ENCODE peak calls at places on chromosomes 2 and 18, in nine cellular contexts. F, W, Q, R, I, V, M, K and A are unnamed samples. For H3K27me3, the result is how much of the 10 kb centered on the place peaks cover.

GRCh38 chr2:106316937-106317336 is 122.8 kb upstream of the UXS1 start:
- DNase-seq in F (no peak), W (no peak), Q (no peak), R (no peak), I (no peak), V (no peak), M (no peak), K (no peak), A (no peak)

GRCh38 chr2:216539791-216540241 is 41.2 kb downstream of the RPL37A start:
- DNase-seq in F (peak), W (peak), Q (no peak), R (peak), I (no peak), V (peak), M (peak), K (no peak), A (peak)

GRCh38 chr18:75341267-75341666 is 86.2 kb downstream of the SMIM21 start:
- DNase-seq in F (no peak), W (no peak), Q (peak), R (no peak), I (no peak), V (no peak), M (peak), K (no peak), A (no peak)

GRCh38 chr18:36650206-36650605 is 178.6 kb downstream of the TPGS2 start:
- DNase-seq in F (no peak), W (no peak), Q (no peak), R (no peak), I (no peak), V (no peak), M (no peak), K (no peak), A (no peak)

GRCh38 chr18:79026491-79026890 is 42.7 kb upstream of the ATP9B start:
- DNase-seq in F (no peak), W (no peak), Q (no peak), R (no peak), I (no peak), V (no peak), M (no peak), K (no peak), A (no peak)

GRCh38 chr2:127453392-127454171 is 35.4 kb downstream of the PROC start:
- DNase-seq in F (peak), W (no peak), Q (peak), R (no peak), I (no peak), V (no peak), M (no peak), K (peak), A (no peak)

GRCh38 chr2:147275943-147276342 is 568.9 kb upstream of the ACVR2A start:
- DNase-seq in F (no peak), W (no peak), Q (peak), R (no peak), I (no peak), V (no peak), M (no peak), K (no peak), A (no peak)

GRCh38 chr2:122736279-122736678 is 980.8 kb downstream of the TSN start:
- DNase-seq in F (no peak), W (no peak), Q (no peak), R (peak), I (no peak), V (no peak), M (peak), K (no peak), A (no peak)

GRCh38 chr18:9218052-9218451 is 81.5 kb downstream of the ANKRD12 start:
- DNase-seq in F (no peak), W (peak), Q (no peak), R (no peak), I (no peak), V (no peak), M (no peak), K (no peak), A (no peak)

GRCh38 chr18:25233582-25234362 is 118.2 kb downstream of the ZNF521 start:
- DNase-seq in F (no peak), W (peak), Q (no peak), R (peak), I (no peak), V (no peak), M (peak), K (no peak), A (no peak)

GRCh38 chr2:200306719-200306968 is 151 bp downstream of the SPATS2L start:
- DNase-seq in F (no peak), W (no peak), Q (no peak), R (no peak), I (no peak), V (no peak), M (no peak), K (no peak), A (no peak)

GRCh38 chr2:47016172-47016913 is 100.7 kb upstream of the MCFD2 start:
- DNase-seq in F (no peak), W (peak), Q (no peak), R (peak), I (no peak), V (no peak), M (peak), K (no peak), A (peak)

GRCh38 chr2:108927936-108928659 is 60.9 kb downstream of the EDAR start:
- DNase-seq in F (peak), W (peak), Q (peak), R (peak), I (no peak), V (no peak), M (peak), K (peak), A (no peak)

GRCh38 chr2:85132392-85132791 is 800 bp upstream of the TCF7L1 start:
- DNase-seq in F (peak), W (peak), Q (no peak), R (no peak), I (no peak), V (no peak), M (peak), K (no peak), A (no peak)

GRCh38 chr2:55120634-55121359 is 70.5 kb upstream of the RTN4 start:
- DNase-seq in F (no peak), W (peak), Q (peak), R (no peak), I (no peak), V (peak), M (peak), K (peak), A (no peak)

GRCh38 chr2:64913357-64913869 is 75.8 kb upstream of the SLC1A4 start:
- DNase-seq in F (peak), W (no peak), Q (no peak), R (no peak), I (no peak), V (no peak), M (no peak), K (peak), A (no peak)

GRCh38 chr2:64634338-64635267 is 19.1 kb downstream of the SERTAD2 start:
- DNase-seq in F (no peak), W (peak), Q (no peak), R (no peak), I (no peak), V (no peak), M (no peak), K (no peak), A (no peak)

GRCh38 chr2:234289789-234290188 is 207.1 kb downstream of the ARL4C start:
- DNase-seq in F (no peak), W (peak), Q (no peak), R (peak), I (no peak), V (no peak), M (peak), K (no peak), A (no peak)

GRCh38 chr2:158458617-158458920 is 1.8 kb downstream of the PKP4 start:
- DNase-seq in F (peak), W (peak), Q (no peak), R (no peak), I (no peak), V (no peak), M (peak), K (no peak), A (no peak)

GRCh38 chr18:57909620-57910019 is 106.5 kb upstream of the ATP8B1 start:
- DNase-seq in F (no peak), W (no peak), Q (no peak), R (peak), I (no peak), V (no peak), M (peak), K (no peak), A (no peak)

GRCh38 chr2:205527801-205528200 is 154.5 kb upstream of the NRP2 start:
- DNase-seq in F (no peak), W (peak), Q (no peak), R (peak), I (no peak), V (no peak), M (peak), K (no peak), A (no peak)

GRCh38 chr2:60215295-60215990 is 338.0 kb downstream of the BCL11A start:
- DNase-seq in F (no peak), W (no peak), Q (peak), R (no peak), I (no peak), V (no peak), M (no peak), K (peak), A (no peak)

GRCh38 chr2:8538531-8538930 is 143.3 kb upstream of the ID2 start:
- DNase-seq in F (no peak), W (no peak), Q (no peak), R (no peak), I (no peak), V (no peak), M (no peak), K (no peak), A (no peak)

GRCh38 chr18:79942211-79942610 is 9.2 kb downstream of the SLC66A2 start:
- DNase-seq in F (no peak), W (no peak), Q (no peak), R (no peak), I (no peak), V (no peak), M (no peak), K (no peak), A (peak)

GRCh38 chr2:27494944-27495554 is at the start of gene FNDC4:
- DNase-seq in F (peak), W (no peak), Q (peak), R (no peak), I (no peak), V (peak), M (peak), K (peak), A (peak)

GRCh38 chr2:36416370-36417165 is 61.0 kb downstream of the CRIM1 start:
- DNase-seq in F (no peak), W (no peak), Q (no peak), R (no peak), I (no peak), V (no peak), M (peak), K (no peak), A (no peak)

GRCh38 chr2:232714969-232715368 is 17.8 kb downstream of the GIGYF2 start:
- DNase-seq in F (no peak), W (peak), Q (no peak), R (no peak), I (no peak), V (no peak), M (no peak), K (no peak), A (no peak)

GRCh38 chr2:219009294-219009693 is 16.1 kb upstream of the CRYBA2 start:
- DNase-seq in F (no peak), W (no peak), Q (no peak), R (no peak), I (no peak), V (no peak), M (no peak), K (no peak), A (no peak)
- H3K27me3 ChIP-seq in F (under half), W (under half), Q (under half), R (under half), I (under half), V (half or more), M (under half), K (half or more), A (under half)

GRCh38 chr2:119028327-119029174 is 86.6 kb downstream of the MARCO start:
- DNase-seq in F (peak), W (peak), Q (peak), R (peak), I (no peak), V (no peak), M (peak), K (peak), A (no peak)
- H3K27me3 ChIP-seq in F (under half), W (under half), Q (under half), R (under half), I (under half), V (under half), M (under half), K (under half), A (under half)

DNA sequence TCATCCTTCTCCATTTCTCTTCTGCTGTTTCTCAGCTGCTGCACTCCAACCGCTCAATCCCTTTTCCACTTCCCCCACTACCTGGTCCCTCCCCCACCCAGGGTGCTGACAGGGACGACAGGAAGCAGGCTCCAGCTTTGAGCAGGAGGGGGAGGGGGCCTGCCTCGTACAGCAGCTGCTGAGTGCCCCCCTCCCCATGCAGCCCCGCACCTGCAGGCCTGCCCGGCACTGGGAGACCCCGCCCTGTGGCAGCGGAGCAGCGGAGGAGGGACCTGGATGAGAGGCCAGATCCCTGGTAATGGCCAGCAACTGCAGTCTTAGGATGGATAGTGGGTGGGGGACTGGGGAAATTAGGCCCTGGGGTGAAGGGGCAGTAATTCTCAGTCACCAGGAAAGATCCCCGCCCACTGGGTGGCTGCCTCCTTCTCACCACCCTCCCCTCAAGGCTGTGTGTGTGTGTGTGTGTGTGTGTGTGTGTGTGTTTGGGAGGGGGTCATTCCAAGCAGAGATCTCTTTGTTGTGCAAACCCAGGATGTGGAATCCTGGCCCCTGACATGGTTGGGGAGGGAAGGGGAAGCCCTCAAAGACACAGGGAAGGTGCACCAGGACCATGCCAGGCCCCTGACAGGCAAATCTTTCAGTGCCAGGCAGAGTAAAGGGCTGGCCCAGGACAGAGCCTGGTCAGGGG is 6.8 kb upstream of the CRYBA2 start:
- DNase-seq in F (peak), W (no peak), Q (no peak), R (no peak), I (no peak), V (no peak), M (no peak), K (peak), A (no peak)
- H3K27me3 ChIP-seq in F (under half), W (half or more), Q (half or more), R (under half), I (half or more), V (half or more), M (half or more), K (half or more), A (half or more)

GRCh38 chr2:208406474-208407451 is at the start of gene PTH2R:
- DNase-seq in F (peak), W (no peak), Q (no peak), R (no peak), I (no peak), V (peak), M (peak), K (peak), A (peak)

GRCh38 chr2:208407667-208408066 is 1.1 kb downstream of the PTH2R start:
- DNase-seq in F (peak), W (peak), Q (peak), R (peak), I (no peak), V (no peak), M (peak), K (peak), A (no peak)
- H3K27me3 ChIP-seq in F (under half), W (under half), Q (half or more), R (under half), I (under half), V (half or more), M (under half), K (half or more), A (under half)

DNA sequence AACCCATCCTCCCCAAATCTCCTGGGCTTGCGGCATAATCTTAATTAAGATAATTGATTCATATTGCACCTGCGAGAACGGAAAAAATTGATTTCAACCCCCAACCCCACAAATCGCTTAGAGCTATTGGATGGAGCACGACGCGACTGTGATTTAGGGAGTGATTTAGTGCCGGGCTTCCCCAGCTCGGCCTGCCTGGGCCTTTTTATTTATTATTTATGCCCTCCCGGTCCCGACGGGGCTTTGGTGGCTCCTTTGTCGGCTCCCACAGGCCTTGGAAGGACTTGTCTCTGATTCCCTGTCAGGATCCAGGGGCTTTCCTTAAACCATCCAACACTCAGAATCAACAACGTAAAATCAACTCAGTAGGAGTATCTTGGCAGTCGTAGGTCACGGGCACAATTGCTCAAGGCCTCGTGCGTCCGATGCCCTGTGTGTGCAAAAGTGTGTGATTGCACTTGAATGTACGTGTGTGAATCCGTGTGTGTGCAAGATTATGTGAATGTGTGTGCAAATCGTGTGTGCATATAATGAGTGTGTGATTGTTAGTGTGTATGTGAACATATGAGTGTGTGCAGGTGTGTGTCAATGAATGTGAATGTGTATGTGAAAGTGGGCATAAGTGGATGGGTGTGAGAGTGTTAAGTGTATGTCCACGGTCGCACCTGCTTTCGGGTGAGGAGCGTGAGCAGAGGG is 4.3 kb upstream of the NEUROD1 start:
- DNase-seq in F (no peak), W (no peak), Q (no peak), R (no peak), I (no peak), V (no peak), M (no peak), K (no peak), A (no peak)
- H3K27me3 ChIP-seq in F (under half), W (half or more), Q (half or more), R (half or more), I (half or more), V (half or more), M (half or more), K (half or more), A (half or more)

GRCh38 chr2:73113634-73113958 is 848 bp upstream of the RAB11FIP5 start:
- DNase-seq in F (no peak), W (no peak), Q (no peak), R (no peak), I (no peak), V (no peak), M (no peak), K (no peak), A (no peak)

GRCh38 chr2:73114273-73114867 is 1.6 kb upstream of the RAB11FIP5 start:
- DNase-seq in F (no peak), W (peak), Q (peak), R (peak), I (no peak), V (no peak), M (peak), K (no peak), A (no peak)

GRCh38 chr2:73111300-73112025 is 1.3 kb downstream of the RAB11FIP5 start:
- DNase-seq in F (no peak), W (no peak), Q (no peak), R (peak), I (no peak), V (no peak), M (peak), K (peak), A (no peak)

GRCh38 chr2:73112026-73112912 is 479 bp downstream of the RAB11FIP5 start:
- DNase-seq in F (peak), W (peak), Q (peak), R (no peak), I (no peak), V (no peak), M (peak), K (peak), A (peak)

GRCh38 chr2:73112913-73113633 is at the start of gene RAB11FIP5:
- DNase-seq in F (peak), W (peak), Q (peak), R (peak), I (peak), V (peak), M (peak), K (peak), A (peak)
- H3K27me3 ChIP-seq in F (under half), W (under half), Q (under half), R (under half), I (under half), V (under half), M (under half), K (under half), A (under half)

GRCh38 chr18:21450913-21451312 is 149.6 kb downstream of the ESCO1 start:
- DNase-seq in F (no peak), W (no peak), Q (no peak), R (peak), I (no peak), V (no peak), M (peak), K (no peak), A (no peak)
- H3K27me3 ChIP-seq in F (under half), W (under half), Q (under half), R (under half), I (under half), V (under half), M (under half), K (under half), A (under half)

GRCh38 chr2:96527990-96528679 is 8.4 kb upstream of the ARID5A start:
- DNase-seq in F (no peak), W (peak), Q (peak), R (no peak), I (no peak), V (peak), M (peak), K (no peak), A (peak)
- H3K27me3 ChIP-seq in F (under half), W (under half), Q (under half), R (under half), I (under half), V (under half), M (under half), K (under half), A (under half)

GRCh38 chr2:45008296-45009129 is 739 bp downstream of the SIX2 start:
- DNase-seq in F (peak), W (peak), Q (no peak), R (peak), I (no peak), V (peak), M (peak), K (peak), A (no peak)
- H3K27me3 ChIP-seq in F (under half), W (half or more), Q (under half), R (under half), I (half or more), V (half or more), M (half or more), K (half or more), A (half or more)

GRCh38 chr2:44920751-44921150 is 20.8 kb upstream of the SIX3 start:
- DNase-seq in F (peak), W (no peak), Q (no peak), R (no peak), I (no peak), V (no peak), M (no peak), K (no peak), A (no peak)

GRCh38 chr2:44918095-44918775 is 23.3 kb upstream of the SIX3 start:
- DNase-seq in F (no peak), W (no peak), Q (no peak), R (peak), I (no peak), V (no peak), M (peak), K (no peak), A (no peak)

GRCh38 chr2:44925561-44926087 is 15.9 kb upstream of the SIX3 start:
- DNase-seq in F (no peak), W (no peak), Q (no peak), R (no peak), I (no peak), V (no peak), M (no peak), K (no peak), A (no peak)

GRCh38 chr2:44926957-44927356 is 14.5 kb upstream of the SIX3 start:
- DNase-seq in F (no peak), W (no peak), Q (no peak), R (no peak), I (no peak), V (no peak), M (no peak), K (no peak), A (no peak)

GRCh38 chr2:44922776-44923175 is 18.7 kb upstream of the SIX3 start:
- DNase-seq in F (no peak), W (no peak), Q (no peak), R (no peak), I (no peak), V (no peak), M (no peak), K (no peak), A (no peak)
- H3K27me3 ChIP-seq in F (under half), W (under half), Q (half or more), R (under half), I (half or more), V (half or more), M (under half), K (half or more), A (half or more)